ENCODE peak calls at places on chromosome 1, in four cellular contexts. J, E, U and B are unnamed samples.

GRCh38 chr1:6776389-6776788 is 8.9 kb upstream of the CAMTA1 start:
- DNase-seq in J (no peak), E (no peak), U (no peak), B (no peak)

GRCh38 chr1:109887271-109887670 is 23.4 kb upstream of the CSF1 start:
- DNase-seq in E (no peak), U (no peak), J (no peak), B (no peak)

GRCh38 chr1:207923561-207923960 is 12.6 kb upstream of the CD34 start:
- DNase-seq in J (no peak), U (no peak), E (no peak), B (no peak)

GRCh38 chr1:230340778-230341546 is 85.2 kb downstream of the PGBD5 start:
- DNase-seq in E (no peak), J (no peak), U (no peak), B (no peak)

GRCh38 chr1:207926984-207927383 is 16.1 kb upstream of the CD34 start:
- DNase-seq in J (no peak), E (no peak), U (no peak), B (no peak)

GRCh38 chr1:86195281-86195680 is 38.7 kb upstream of the COL24A1 start:
- DNase-seq in U (no peak), E (no peak), J (no peak), B (no peak)

GRCh38 chr1:51850420-51851297 is 27.9 kb downstream of the NRDC start:
- DNase-seq in J (no peak), U (no peak), E (no peak), B (no peak)

GRCh38 chr1:109918077-109918606 is 7.5 kb downstream of the CSF1 start:
- DNase-seq in E (no peak), J (no peak), U (no peak), B (no peak)

GRCh38 chr1:58739851-58740466 is 40.1 kb upstream of the MYSM1 start:
- DNase-seq in U (no peak), J (peak; percentile 60), E (peak; percentile 72), B (peak; percentile 39)

GRCh38 chr1:42957880-42958487 is 684 bp downstream of the SLC2A1 start:
- DNase-seq in U (peak; percentile 72), E (peak; percentile 78), J (peak; percentile 53), B (no peak)

GRCh38 chr1:205458777-205459566 is 3.1 kb upstream of the BLACAT1 start:
- DNase-seq in E (no peak), U (peak; percentile 59), J (peak; percentile 54), B (no peak)

GRCh38 chr1:166029196-166029965 is 137.4 kb downstream of the FAM78B start:
- DNase-seq in E (no peak), U (no peak), J (no peak), B (no peak)

GRCh38 chr1:170495006-170495405 is 37.0 kb upstream of the GORAB start:
- DNase-seq in E (no peak), U (no peak), J (no peak), B (no peak)

GRCh38 chr1:204335085-204335484 is 24.6 kb downstream of the PLEKHA6 start:
- DNase-seq in J (no peak), U (peak; percentile 16), E (peak; percentile 53), B (no peak)

GRCh38 chr1:223783676-223784075 is 62.1 kb downstream of the TP53BP2 start:
- DNase-seq in J (no peak), E (no peak), U (no peak), B (no peak)

GRCh38 chr1:223780926-223781325 is 64.8 kb downstream of the TP53BP2 start:
- DNase-seq in U (no peak), E (no peak), J (no peak), B (no peak)

GRCh38 chr1:223776075-223776814 is 63.9 kb downstream of the CAPN2 start:
- DNase-seq in E (peak; percentile 46), J (no peak), U (peak; percentile 61), B (peak; percentile 38)

GRCh38 chr1:223776826-223777454 is 64.6 kb downstream of the CAPN2 start:
- DNase-seq in U (no peak), J (no peak), E (no peak), B (no peak)

GRCh38 chr1:223780318-223780717 is 65.4 kb downstream of the TP53BP2 start:
- DNase-seq in E (no peak), J (no peak), U (no peak), B (no peak)
- H3K36me3 ChIP-seq in E (peaks cover 79% of the 10 kb centered on the region), J (no peaks in the 10 kb centered on the region), U (peaks cover 46% of the 10 kb centered on the region), B (peaks cover 21% of the 10 kb centered on the region)

GRCh38 chr1:53279556-53280160 is 41.3 kb upstream of the MAGOH start:
- DNase-seq in U (no peak), E (no peak), J (no peak), B (no peak)

GRCh38 chr1:53278294-53278693 is 40.0 kb upstream of the MAGOH start:
- DNase-seq in U (peak; percentile 43), J (peak; percentile 80), E (peak; percentile 51), B (no peak)

GRCh38 chr1:53277326-53277725 is 39.0 kb upstream of the MAGOH start:
- DNase-seq in J (no peak), U (no peak), E (no peak), B (no peak)

GRCh38 chr1:53281180-53281579 is 42.9 kb upstream of the MAGOH start:
- DNase-seq in E (no peak), U (no peak), J (no peak), B (no peak)

DNA sequence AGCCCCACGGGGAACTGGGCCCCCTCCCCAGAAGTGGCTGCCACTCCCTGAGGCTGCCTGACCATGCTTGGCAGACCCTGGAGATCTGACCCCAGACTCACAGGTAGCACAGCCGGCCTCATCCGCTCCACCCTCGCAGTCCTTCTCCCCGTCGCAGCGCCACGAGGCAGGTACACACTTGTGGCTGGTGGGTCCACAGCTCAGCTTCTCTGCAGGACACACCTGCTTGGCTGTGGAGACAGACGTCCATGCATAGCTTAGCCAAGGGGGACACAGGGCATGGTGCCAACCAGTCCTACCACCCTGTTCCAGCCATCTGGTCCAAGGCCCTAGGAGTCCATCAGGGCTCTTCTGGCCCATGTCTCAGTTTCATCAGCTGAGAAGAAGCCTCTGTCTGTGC is 42.2 kb upstream of the MAGOH start:
- DNase-seq in U (no peak), E (no peak), J (no peak), B (no peak)
- H3K36me3 ChIP-seq in U (peaks cover 40% of the 10 kb centered on the region), E (peaks cover 22% of the 10 kb centered on the region), J (no peaks in the 10 kb centered on the region), B (peaks cover 26% of the 10 kb centered on the region)

GRCh38 chr1:54371936-54372385 is 34.2 kb downstream of the SSBP3 start:
- DNase-seq in U (no peak), E (no peak), J (no peak), B (no peak)

GRCh38 chr1:54372978-54373377 is 33.2 kb downstream of the SSBP3 start:
- DNase-seq in E (no peak), U (no peak), J (no peak), B (no peak)

GRCh38 chr1:54370287-54371003 is 35.7 kb downstream of the SSBP3 start:
- DNase-seq in U (no peak), E (no peak), J (no peak), B (no peak)

GRCh38 chr1:54374766-54375165 is 31.4 kb downstream of the SSBP3 start:
- DNase-seq in U (no peak), J (no peak), E (no peak), B (no peak)

GRCh38 chr1:54371038-54371935 is 34.9 kb downstream of the SSBP3 start:
- DNase-seq in U (no peak), E (no peak), J (peak; percentile 62), B (no peak)
- H3K36me3 ChIP-seq in U (no peaks in the 10 kb centered on the region), E (peaks cover 22% of the 10 kb centered on the region), J (no peaks in the 10 kb centered on the region), B (no peaks in the 10 kb centered on the region)

GRCh38 chr1:1552263-1552639 is 11.8 kb upstream of the TMEM240 start:
- DNase-seq in E (no peak), J (no peak), U (no peak), B (no peak)

GRCh38 chr1:1556505-1556904 is 16.1 kb upstream of the TMEM240 start:
- DNase-seq in U (no peak), E (no peak), J (no peak), B (no peak)

GRCh38 chr1:1553821-1554494 is 13.5 kb upstream of the TMEM240 start:
- DNase-seq in E (no peak), J (no peak), U (no peak), B (no peak)

GRCh38 chr1:1554550-1554925 is 14.1 kb upstream of the TMEM240 start:
- DNase-seq in E (peak; percentile 26), J (no peak), U (no peak), B (no peak)

DNA sequence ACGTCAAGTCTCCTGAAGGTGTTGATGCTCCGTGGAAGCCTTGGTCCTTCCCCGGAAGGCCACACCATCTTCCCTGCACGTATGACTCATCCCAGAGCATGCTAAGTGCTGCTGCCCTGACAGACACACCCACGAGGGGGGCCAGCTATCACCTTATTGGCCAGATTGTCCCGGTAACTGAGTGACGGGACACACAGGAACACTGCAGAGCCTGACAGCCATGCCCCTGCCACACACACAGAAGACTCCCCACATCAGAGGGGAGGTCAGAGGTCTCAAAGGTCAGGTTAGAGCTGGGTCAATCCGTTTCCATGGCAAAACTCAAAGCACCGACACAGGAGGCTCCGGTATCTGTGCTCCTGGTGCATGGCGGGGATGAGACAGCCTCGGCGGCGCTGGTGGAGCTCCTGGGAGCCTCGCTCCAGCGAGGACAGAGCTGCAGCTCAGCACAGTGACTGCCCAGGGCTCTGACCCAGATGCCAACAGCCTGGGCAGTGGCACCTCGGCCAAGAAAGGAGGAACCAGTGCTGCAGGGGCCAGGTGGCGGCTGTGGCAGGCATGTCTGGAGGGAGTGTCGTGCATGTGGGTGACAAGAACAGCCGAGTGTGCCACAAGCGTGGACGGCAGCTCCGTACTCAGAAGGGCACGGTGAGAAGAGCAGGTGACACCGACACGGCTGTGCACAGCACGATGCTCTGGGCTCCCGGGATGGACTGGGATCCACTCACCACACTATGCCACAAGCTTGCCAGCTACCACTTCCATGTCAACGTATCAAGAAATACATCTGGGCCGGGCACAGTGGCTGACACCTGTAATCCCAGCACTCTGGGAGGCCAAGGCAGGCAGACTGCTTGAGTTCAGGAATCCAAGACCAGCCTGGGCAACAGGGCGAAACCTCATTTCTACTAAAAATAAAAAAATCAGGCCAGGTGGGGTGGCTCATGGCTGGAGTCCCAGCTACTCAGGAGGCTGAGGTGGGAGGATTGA is 14.8 kb upstream of the TMEM240 start:
- DNase-seq in U (peak; percentile 46), J (no peak), E (peak; percentile 51), B (no peak)
- H3K36me3 ChIP-seq in U (peaks cover 46% of the 10 kb centered on the region), J (no peaks in the 10 kb centered on the region), E (peaks cover 40% of the 10 kb centered on the region), B (peaks cover 3% of the 10 kb centered on the region)

DNA sequence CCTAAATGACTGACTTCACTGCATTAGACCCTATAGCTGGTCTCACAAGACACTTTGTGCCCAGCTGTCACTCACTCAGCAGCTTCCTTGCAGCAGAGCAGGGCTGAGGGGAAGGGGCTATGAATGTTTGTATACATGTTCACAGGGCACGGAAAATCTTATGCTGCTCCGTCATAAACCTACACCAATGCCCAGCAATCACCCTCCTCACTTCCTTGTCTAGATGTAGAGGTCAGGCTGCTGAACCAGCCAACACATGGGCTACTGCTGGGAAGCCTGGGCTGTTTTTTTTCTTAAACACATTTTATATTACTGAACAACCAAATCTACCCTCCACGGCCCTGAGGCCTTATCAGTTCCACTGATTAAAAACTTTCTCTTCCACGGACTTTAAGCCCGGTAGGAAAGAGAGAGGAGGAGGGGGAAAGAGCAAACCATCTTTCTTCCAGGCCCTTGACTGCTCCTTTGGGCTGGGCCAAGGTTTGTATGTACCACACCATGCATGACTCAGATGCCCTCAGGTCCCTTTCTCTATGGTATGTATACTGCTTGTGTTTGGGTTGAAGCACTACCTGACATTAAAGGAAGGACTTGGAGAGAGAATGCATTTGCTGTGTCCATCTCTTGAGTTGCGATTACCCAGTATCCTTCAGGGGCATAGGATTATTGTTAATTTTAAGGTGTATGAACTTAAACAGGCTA is 12.7 kb downstream of the MTFR1L start:
- DNase-seq in E (no peak), U (no peak), J (no peak), B (no peak)
- H3K36me3 ChIP-seq in E (peaks cover 83% of the 10 kb centered on the region), U (peaks cover 74% of the 10 kb centered on the region), J (peaks cover 22% of the 10 kb centered on the region), B (peaks cover 62% of the 10 kb centered on the region)